ENCODE peak calls at places on chromosomes 16 and 17, in seven cellular contexts. E is mucosa of descending colon, S is progenitor cell of endocrine pancreas, J is cardiac muscle cell, B is RWPE1, L is left lung, O is uterus. K is an unnamed sample.

GRCh38 chr16:55324491-55325447 is 766 bp downstream of the IRX6 start:
- DNase-seq in E (no peak), S (no peak), J (no peak), B (no peak), L (no peak), O (no peak), K (no peak)

GRCh38 chr17:64920026-64920418 is 744 bp upstream of the LRRC37A3 start:
- DNase-seq in E (no peak), S (no peak), J (peak), B (no peak), L (no peak), O (peak), K (no peak)

GRCh38 chr16:78551487-78552085 is 452.1 kb downstream of the WWOX start:
- DNase-seq in E (no peak), S (no peak), J (no peak), B (no peak), L (peak), O (no peak), K (no peak)

GRCh38 chr16:88760424-88761142 is 24.4 kb downstream of the PIEZO1 start:
- DNase-seq in E (peak), S (no peak), J (no peak), B (no peak), L (no peak), O (no peak), K (no peak)

GRCh38 chr17:27106347-27106981 is 187.4 kb upstream of the WSB1 start:
- DNase-seq in E (no peak), S (no peak), J (no peak), B (no peak), L (no peak), O (no peak), K (no peak)

GRCh38 chr16:6656760-6657159 is 675.9 kb upstream of the RBFOX1 start:
- DNase-seq in E (no peak), S (no peak), J (no peak), B (no peak), L (no peak), O (no peak), K (no peak)

GRCh38 chr16:57676624-57677085 is 8.5 kb downstream of the ADGRG3 start:
- DNase-seq in E (no peak), S (no peak), J (no peak), B (no peak), L (no peak), O (no peak), K (no peak)

GRCh38 chr17:70144260-70144846 is 25.0 kb upstream of the KCNJ2 start:
- DNase-seq in E (no peak), S (no peak), J (peak), B (peak), L (no peak), O (no peak), K (no peak)

GRCh38 chr16:64544859-64545258 is 577.0 kb downstream of the CDH11 start:
- DNase-seq in E (no peak), S (no peak), J (no peak), B (no peak), L (no peak), O (no peak), K (no peak)

GRCh38 chr17:44137891-44138709 is 3.6 kb upstream of the HROB start:
- DNase-seq in E (peak), S (peak), J (peak), B (peak), L (peak), O (peak), K (no peak)

GRCh38 chr16:75402821-75403475 is 30.4 kb downstream of the CFDP1 start:
- DNase-seq in E (no peak), S (no peak), J (peak), B (no peak), L (no peak), O (no peak), K (no peak)

GRCh38 chr16:89036776-89037175 is 56.9 kb upstream of the ACSF3 start:
- DNase-seq in E (no peak), S (no peak), J (no peak), B (no peak), L (no peak), O (no peak), K (no peak)

DNA sequence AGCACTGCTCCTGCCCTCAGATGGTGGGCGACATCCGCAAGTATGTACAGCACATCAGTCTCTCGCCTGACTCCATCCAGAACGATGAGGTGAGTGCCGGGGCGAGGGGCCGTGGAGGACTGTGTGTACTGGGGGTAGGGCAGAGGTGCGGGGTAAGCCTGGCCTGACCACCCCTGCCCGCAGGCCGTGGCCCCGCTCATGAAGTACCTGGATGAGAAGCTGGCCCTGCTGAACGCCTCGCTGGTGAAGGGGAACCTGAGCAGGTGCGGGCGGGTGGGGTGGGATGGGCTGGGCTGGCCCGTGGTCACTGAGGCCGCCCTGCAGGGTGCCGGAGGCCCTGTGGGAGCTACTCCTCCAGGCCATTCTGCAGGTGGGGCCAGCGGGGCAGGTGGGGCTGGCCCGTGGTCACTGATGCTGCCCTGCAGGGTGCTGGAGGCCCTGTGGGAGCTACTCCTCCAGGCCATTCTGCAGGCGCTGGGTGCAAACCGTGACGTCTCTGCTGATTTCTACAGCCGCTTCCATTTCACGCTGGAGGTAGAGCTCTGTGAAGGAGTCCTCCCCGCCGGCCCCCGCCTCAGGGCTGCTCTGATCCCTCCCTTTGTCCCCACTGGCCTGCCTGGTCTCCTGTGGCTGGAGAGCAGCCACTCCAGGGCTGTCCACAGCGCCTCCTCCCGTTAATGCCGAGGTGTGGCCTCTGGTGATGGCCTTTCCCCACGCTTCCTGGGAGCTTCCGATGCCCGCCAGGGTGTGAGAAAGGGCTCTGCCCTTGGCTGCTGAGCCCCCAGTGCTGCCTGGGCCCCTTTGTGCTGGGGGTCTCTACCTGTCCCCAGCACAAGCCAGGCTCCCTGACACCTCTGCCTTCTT is 5.0 kb downstream of the TSR3 start:
- DNase-seq in E (no peak), S (no peak), J (no peak), B (no peak), L (no peak), O (no peak), K (no peak)
- TF ChIP-seq CTCF in E (no peak), S (no peak), J (no peak), B (peak), L (no peak), O (no peak), K (no peak)

GRCh38 chr16:21684199-21684598 is 20.4 kb downstream of the OTOA start:
- DNase-seq in E (no peak), S (no peak), J (peak), B (no peak), L (no peak), O (no peak), K (peak)
- TF ChIP-seq CTCF in E (no peak), S (peak), J (peak), B (peak), L (peak), O (no peak), K (peak)

GRCh38 chr17:82917656-82918345 is 78.0 kb upstream of the ZNF750 start:
- DNase-seq in E (peak), S (no peak), J (peak), B (no peak), L (no peak), O (no peak), K (no peak)
- TF ChIP-seq CTCF in E (no peak), S (peak), J (peak), B (peak), L (peak), O (no peak), K (peak)

DNA sequence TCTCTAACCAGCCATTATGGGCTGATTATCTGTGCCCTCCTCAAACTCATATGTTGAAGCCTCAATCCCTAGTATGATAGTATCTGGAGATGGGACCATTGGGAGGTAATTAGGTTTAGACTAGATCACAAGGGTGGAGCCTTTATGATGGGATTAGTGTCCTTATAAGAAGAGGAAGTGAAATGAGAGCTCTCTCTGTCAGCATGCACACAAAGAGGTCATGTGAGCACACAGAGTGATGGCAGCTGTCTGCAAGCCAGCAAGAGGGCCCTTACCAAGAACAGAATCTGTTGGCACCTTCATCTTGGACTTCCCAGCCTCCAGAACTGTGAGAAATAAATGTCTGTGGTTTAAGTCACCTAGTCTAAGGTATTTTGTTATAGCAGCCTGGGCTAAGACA is 101.9 kb downstream of the PCTP start:
- DNase-seq in E (no peak), S (no peak), J (no peak), B (no peak), L (no peak), O (no peak), K (no peak)
- TF ChIP-seq CTCF in E (no peak), S (no peak), J (no peak), B (no peak), L (no peak), O (no peak), K (no peak)

DNA sequence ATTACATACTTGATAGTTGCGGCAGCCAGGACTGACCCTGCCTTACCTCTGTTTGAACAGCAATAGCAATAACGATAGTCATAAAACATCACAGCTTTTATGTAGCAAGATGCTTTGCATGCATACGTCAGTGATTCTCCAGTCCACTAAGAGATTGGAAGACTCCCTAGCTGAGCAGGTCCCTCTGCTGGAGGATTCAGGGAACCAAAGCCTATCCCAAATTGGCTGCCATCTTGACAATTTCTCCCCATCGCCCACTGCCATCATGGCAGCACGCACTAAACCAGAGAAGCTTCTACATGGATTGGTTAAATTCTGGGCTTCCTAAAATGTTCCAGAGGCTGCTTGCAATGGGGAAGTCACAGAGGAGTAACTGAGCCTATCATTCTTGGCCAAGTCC is 360.6 kb upstream of the XYLT1 start:
- DNase-seq in E (no peak), S (no peak), J (no peak), B (no peak), L (no peak), O (no peak), K (no peak)
- TF ChIP-seq CTCF in E (no peak), S (peak), J (no peak), B (no peak), L (no peak), O (no peak), K (no peak)

DNA sequence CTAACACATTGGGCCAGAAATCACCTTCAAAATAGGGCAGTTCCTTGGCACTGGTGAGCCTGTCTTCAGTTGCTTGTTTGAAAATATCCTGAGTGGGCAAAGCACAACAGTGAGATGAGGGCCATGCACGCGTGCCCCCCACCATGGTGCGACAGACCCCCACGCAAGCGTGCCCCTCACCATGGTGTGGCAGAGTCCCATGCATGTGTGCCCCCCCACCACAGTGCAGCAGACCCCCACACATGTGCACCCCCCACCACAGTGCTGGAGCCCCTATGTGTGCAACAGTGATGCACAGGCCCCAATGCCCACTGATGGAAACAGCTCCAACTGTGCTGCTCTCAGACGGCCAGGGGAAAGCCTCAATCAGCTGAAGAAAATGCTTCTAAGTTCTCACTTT is 18.8 kb upstream of the TRAP1 start:
- DNase-seq in E (no peak), S (no peak), J (no peak), B (no peak), L (no peak), O (no peak), K (no peak)
- TF ChIP-seq CTCF in E (no peak), S (no peak), J (no peak), B (no peak), L (no peak), O (no peak), K (no peak)

GRCh38 chr17:17146791-17147406 is 59.2 kb downstream of the PLD6 start:
- DNase-seq in E (peak), S (no peak), J (no peak), B (no peak), L (no peak), O (peak), K (no peak)
- TF ChIP-seq CTCF in E (no peak), S (peak), J (no peak), B (no peak), L (no peak), O (no peak), K (peak)

DNA sequence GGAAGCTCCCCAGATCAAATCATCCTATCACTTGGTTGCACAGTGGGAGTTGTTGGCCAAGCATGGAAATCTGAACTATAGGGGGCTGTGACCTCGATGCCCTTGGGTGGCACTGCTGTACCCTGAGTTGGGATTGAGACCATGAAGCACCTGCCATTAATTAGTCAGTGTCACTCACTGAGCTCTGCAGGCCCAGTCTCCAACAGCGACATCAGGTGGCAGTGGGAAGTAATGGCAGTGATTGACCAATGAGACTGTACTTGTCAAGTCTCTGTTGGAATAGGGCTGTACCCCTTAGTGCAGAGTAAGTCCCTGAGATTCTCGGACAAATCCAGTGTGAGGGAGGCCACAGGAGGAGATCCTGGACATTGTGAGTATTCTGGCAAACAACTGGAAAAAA is 118.0 kb upstream of the RPL38 start:
- DNase-seq in E (no peak), S (no peak), J (peak), B (no peak), L (no peak), O (no peak), K (no peak)
- TF ChIP-seq CTCF in E (no peak), S (peak), J (no peak), B (no peak), L (no peak), O (no peak), K (no peak)

DNA sequence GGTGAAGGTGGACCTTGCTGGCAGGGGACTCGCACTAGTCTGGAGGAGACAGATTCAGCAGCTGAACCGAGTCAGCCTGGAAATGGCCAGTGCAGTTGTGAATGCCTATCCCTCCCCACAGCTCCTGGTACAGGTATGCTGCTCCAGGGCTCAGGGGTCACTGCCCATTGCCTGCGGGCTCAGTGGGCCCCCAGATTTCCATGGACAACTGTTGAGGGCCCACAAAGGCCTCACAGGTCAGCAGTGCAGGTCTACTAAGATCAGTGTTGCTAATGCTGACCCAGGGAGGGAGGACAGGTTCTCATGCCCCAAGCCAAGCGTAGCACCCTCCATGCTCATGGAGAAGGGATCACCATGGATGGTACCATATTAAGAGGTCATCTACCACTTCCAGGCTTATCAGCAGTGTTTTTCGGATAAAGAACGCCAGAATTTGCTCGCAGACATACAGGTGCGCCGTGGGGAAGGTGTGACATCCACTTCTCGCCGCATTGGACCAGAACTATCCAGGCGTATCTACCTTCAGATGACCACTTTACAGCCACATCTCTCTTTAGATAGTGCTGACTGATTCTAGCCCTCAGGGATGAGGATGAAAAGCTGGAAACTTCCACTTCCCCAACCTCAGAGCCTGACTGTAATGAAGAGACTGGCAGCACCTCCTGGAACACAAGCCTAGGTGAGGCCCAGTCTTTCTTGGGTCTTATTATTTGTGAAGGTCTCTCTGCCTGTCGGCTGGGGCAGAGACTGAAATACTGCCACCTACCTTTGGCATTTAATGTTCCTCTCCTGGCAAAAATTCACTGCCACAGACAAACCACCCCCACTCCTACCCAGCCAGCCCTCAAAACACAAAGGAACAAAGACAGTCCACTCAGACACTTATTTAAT is 7.6 kb downstream of the EME1 start:
- DNase-seq in E (no peak), S (no peak), J (no peak), B (no peak), L (no peak), O (no peak), K (no peak)
- TF ChIP-seq CTCF in E (no peak), S (no peak), J (no peak), B (no peak), L (no peak), O (no peak), K (no peak)

GRCh38 chr17:4811471-4811870 is 4.5 kb downstream of the PLD2 start:
- DNase-seq in E (no peak), S (no peak), J (no peak), B (no peak), L (no peak), O (no peak), K (no peak)

GRCh38 chr17:4812690-4813089 is 5.7 kb downstream of the PLD2 start:
- DNase-seq in E (no peak), S (no peak), J (no peak), B (no peak), L (no peak), O (no peak), K (no peak)

GRCh38 chr17:4818276-4818675 is 11.3 kb downstream of the PLD2 start:
- DNase-seq in E (no peak), S (no peak), J (no peak), B (no peak), L (no peak), O (no peak), K (no peak)

GRCh38 chr17:4816826-4817225 is 9.9 kb downstream of the PLD2 start:
- DNase-seq in E (no peak), S (no peak), J (no peak), B (no peak), L (no peak), O (no peak), K (no peak)

GRCh38 chr17:4815043-4815675 is 8.2 kb downstream of the PLD2 start:
- DNase-seq in E (no peak), S (no peak), J (no peak), B (no peak), L (no peak), O (no peak), K (no peak)
- TF ChIP-seq CTCF in E (no peak), S (peak), J (peak), B (no peak), L (no peak), O (no peak), K (no peak)

K was measured in natural killer cell.